ENCODE peak calls at places on chromosomes 6 and 20, in nine cellular contexts. N is NCI-H1694 treated with DMSO at 0.1 percent for 48 hours; V is H1; J is ELF-1; B is HT1080; D is activated naive CD4-positive, alpha-beta T cell treated with anti-CD3 and anti-CD28 coated beads, Interleukin-2, amount 10 ng/mL, durations not matched to agents 7 days and 5 days; I is activated T-helper 1 cell treated with anti-CD3 and anti-CD28 coated beads, Interleukin-12 subunit alpha, Interleukin-12 subunit beta, Interleukin-2, Interleukin-4 antibody, amounts not matched to agents 30 ng/mL and 10 ng/mL and 1 ng/mL, durations not matched to agents 14 hours and 24 hours and 36 hours; K is AG08396; X is GM23248. Z is an unnamed sample.

GRCh38 chr20:48092596-48093280 is 307.5 kb upstream of the SULF2 start:
- DNase-seq in N (no peak), V (no peak), J (no peak), B (no peak), D (no peak), I (no peak), K (no peak), X (no peak), Z (no peak)

GRCh38 chr6:22598386-22598785 is 29.0 kb downstream of the HDGFL1 start:
- DNase-seq in N (no peak), V (no peak), J (no peak), B (peak), D (no peak), I (no peak), K (no peak), X (no peak), Z (no peak)

GRCh38 chr6:162591517-162591916 is 136.0 kb downstream of the PRKN start:
- DNase-seq in N (no peak), V (no peak), J (no peak), B (no peak), D (no peak), I (no peak), K (no peak), X (no peak), Z (no peak)

GRCh38 chr20:18533978-18534644 is 26.4 kb downstream of the SEC23B start:
- DNase-seq in N (no peak), V (no peak), J (no peak), B (no peak), D (no peak), I (no peak), K (no peak), X (no peak), Z (no peak)

GRCh38 chr6:41767112-41767946 is 12.4 kb downstream of the FRS3 start:
- DNase-seq in N (no peak), V (no peak), J (peak), B (no peak), D (no peak), I (no peak), K (peak), X (peak), Z (no peak)

GRCh38 chr6:34589633-34590139 is 33.6 kb upstream of the SPDEF start:
- DNase-seq in N (no peak), V (no peak), J (no peak), B (no peak), D (no peak), I (no peak), K (no peak), X (no peak), Z (no peak)

GRCh38 chr20:38751360-38751976 is 3.2 kb downstream of the ACTR5 start:
- DNase-seq in N (peak), V (no peak), J (no peak), B (peak), D (peak), I (no peak), K (peak), X (peak), Z (no peak)

GRCh38 chr20:16049478-16050093 is 523.7 kb downstream of the KIF16B start:
- DNase-seq in N (no peak), V (no peak), J (no peak), B (no peak), D (no peak), I (no peak), K (no peak), X (no peak), Z (no peak)

GRCh38 chr6:26327450-26328264 is 37.3 kb upstream of the BTN3A2 start:
- DNase-seq in N (peak), V (peak), J (peak), B (peak), D (peak), I (peak), K (no peak), X (peak), Z (peak)

GRCh38 chr6:96391776-96392175 is 129.8 kb upstream of the UFL1 start:
- DNase-seq in N (peak), V (peak), J (peak), B (peak), D (no peak), I (no peak), K (no peak), X (peak), Z (no peak)

Z was measured in T-cell.